ENCODE peak calls at places on chromosome 17, in five cellular contexts. Z, A, L, B and E are unnamed samples.

GRCh38 chr17:63445571-63446217 is 412 bp downstream of the CYB561 start:
- DNase-seq in B (no peak), A (peak), Z (no peak), L (no peak), E (peak)

GRCh38 chr17:70677783-70678647 is 508.7 kb downstream of the KCNJ2 start:
- DNase-seq in A (no peak), L (no peak), B (no peak), Z (no peak), E (no peak)

GRCh38 chr17:8856869-8857575 is 10.5 kb downstream of the PIK3R6 start:
- DNase-seq in A (no peak), B (no peak), L (no peak), Z (no peak), E (no peak)

GRCh38 chr17:68231536-68231935 is 16.3 kb upstream of the AMZ2 start:
- DNase-seq in L (no peak), Z (no peak), B (no peak), A (no peak), E (no peak)

GRCh38 chr17:58318065-58318481 is 10.5 kb downstream of the TSPOAP1 start:
- DNase-seq in Z (no peak), L (no peak), A (no peak), B (no peak), E (no peak)

GRCh38 chr17:21295036-21295952 is 10.8 kb downstream of the MAP2K3 start:
- DNase-seq in B (no peak), A (no peak), Z (no peak), L (no peak), E (peak)

GRCh38 chr17:61594294-61594825 is 3.3 kb upstream of the NACA2 start:
- DNase-seq in A (no peak), Z (no peak), L (no peak), B (no peak), E (no peak)

GRCh38 chr17:80877829-80878303 is 113.8 kb upstream of the CHMP6 start:
- DNase-seq in L (no peak), A (no peak), B (no peak), Z (no peak), E (no peak)

GRCh38 chr17:1972429-1973160 is 52.5 kb downstream of the RTN4RL1 start:
- DNase-seq in Z (no peak), L (no peak), A (no peak), B (no peak), E (no peak)

GRCh38 chr17:36975922-36976515 is 27.3 kb downstream of the AATF start:
- DNase-seq in A (no peak), Z (no peak), B (no peak), L (no peak), E (no peak)

GRCh38 chr17:59427425-59427921 is 96.0 kb downstream of the YPEL2 start:
- DNase-seq in B (no peak), A (peak), L (no peak), Z (no peak), E (no peak)

GRCh38 chr17:83076930-83077329 is 2.5 kb upstream of the METRNL start:
- DNase-seq in A (no peak), B (no peak), Z (no peak), L (no peak), E (peak)

GRCh38 chr17:44065668-44066203 is 735 bp downstream of the LSM12 start:
- DNase-seq in Z (no peak), B (no peak), A (no peak), L (no peak), E (peak)

GRCh38 chr17:29205047-29205446 is 24.8 kb upstream of the MYO18A start:
- DNase-seq in L (no peak), Z (no peak), A (no peak), B (no peak), E (no peak)

GRCh38 chr17:15321556-15322250 is 19.7 kb downstream of the TEKT3 start:
- DNase-seq in B (no peak), L (peak), A (no peak), Z (no peak), E (no peak)

GRCh38 chr17:68461122-68461539 is 3.8 kb upstream of the WIPI1 start:
- DNase-seq in A (no peak), L (no peak), B (no peak), Z (no peak), E (peak)

GRCh38 chr17:73969956-73970355 is 233.5 kb upstream of the RPL38 start:
- DNase-seq in A (no peak), B (peak), Z (no peak), L (no peak), E (no peak)

GRCh38 chr17:41511130-41511529 is 5.7 kb upstream of the KRT13 start:
- DNase-seq in Z (no peak), B (no peak), A (no peak), L (no peak), E (peak)

GRCh38 chr17:32910769-32911168 is 17.2 kb upstream of the TMEM98 start:
- DNase-seq in B (no peak), L (no peak), Z (no peak), A (no peak), E (no peak)

GRCh38 chr17:245020-245419 is 63.6 kb upstream of the DOC2B start:
- DNase-seq in Z (no peak), B (no peak), A (no peak), L (no peak), E (no peak)